ENCODE peak calls at places on chromosomes 16 and 17, in five cellular contexts. C, E, P, U and Z are unnamed samples.
A peak's percentile ranks its signal among the peaks of the same experiment; 100 is the strongest.

GRCh38 chr17:74746376-74746775 is 2.1 kb upstream of the NHERF1 start:
- DNase-seq in C (no peak), E (no peak), P (no peak), U (no peak), Z (no peak)

GRCh38 chr17:74052993-74053744 is 150.3 kb upstream of the RPL38 start:
- DNase-seq in C (no peak), E (no peak), P (no peak), U (no peak), Z (no peak)

GRCh38 chr17:11882716-11883115 is 114.6 kb downstream of the ZNF18 start:
- DNase-seq in C (no peak), E (no peak), P (no peak), U (no peak), Z (no peak)

GRCh38 chr16:59665618-59666220 is 931.6 kb upstream of the GOT2 start:
- DNase-seq in C (no peak), E (no peak), P (no peak), U (no peak), Z (no peak)

GRCh38 chr17:82217120-82217529 is 4.5 kb upstream of the CCDC57 start:
- DNase-seq in C (no peak), E (no peak), P (no peak), U (no peak), Z (no peak)

GRCh38 chr17:2075336-2076056 is 20.6 kb downstream of the HIC1 start:
- DNase-seq in C (peak; percentile 78), E (no peak), P (no peak), U (no peak), Z (no peak)

GRCh38 chr17:27585153-27585681 is 45.8 kb upstream of the LGALS9 start:
- DNase-seq in C (no peak), E (no peak), P (no peak), U (no peak), Z (no peak)

GRCh38 chr16:47247691-47248090 is 103.9 kb upstream of the NETO2 start:
- DNase-seq in C (no peak), E (no peak), P (no peak), U (no peak), Z (no peak)

GRCh38 chr17:49707608-49708514 is at the start of gene SLC35B1:
- DNase-seq in C (peak; percentile 99), E (peak; percentile 100), P (peak; percentile 100), U (peak; percentile 97), Z (peak; percentile 96)

GRCh38 chr17:49705254-49705653 is 2.5 kb downstream of the SLC35B1 start:
- DNase-seq in C (no peak), E (no peak), P (no peak), U (no peak), Z (no peak)

GRCh38 chr17:49707246-49707607 is 537 bp downstream of the SLC35B1 start:
- DNase-seq in C (no peak), E (no peak), P (peak; percentile 12), U (no peak), Z (no peak)

GRCh38 chr17:49703557-49704277 is 4.0 kb downstream of the SLC35B1 start:
- DNase-seq in C (no peak), E (peak; percentile 38), P (peak; percentile 51), U (no peak), Z (no peak)

DNA sequence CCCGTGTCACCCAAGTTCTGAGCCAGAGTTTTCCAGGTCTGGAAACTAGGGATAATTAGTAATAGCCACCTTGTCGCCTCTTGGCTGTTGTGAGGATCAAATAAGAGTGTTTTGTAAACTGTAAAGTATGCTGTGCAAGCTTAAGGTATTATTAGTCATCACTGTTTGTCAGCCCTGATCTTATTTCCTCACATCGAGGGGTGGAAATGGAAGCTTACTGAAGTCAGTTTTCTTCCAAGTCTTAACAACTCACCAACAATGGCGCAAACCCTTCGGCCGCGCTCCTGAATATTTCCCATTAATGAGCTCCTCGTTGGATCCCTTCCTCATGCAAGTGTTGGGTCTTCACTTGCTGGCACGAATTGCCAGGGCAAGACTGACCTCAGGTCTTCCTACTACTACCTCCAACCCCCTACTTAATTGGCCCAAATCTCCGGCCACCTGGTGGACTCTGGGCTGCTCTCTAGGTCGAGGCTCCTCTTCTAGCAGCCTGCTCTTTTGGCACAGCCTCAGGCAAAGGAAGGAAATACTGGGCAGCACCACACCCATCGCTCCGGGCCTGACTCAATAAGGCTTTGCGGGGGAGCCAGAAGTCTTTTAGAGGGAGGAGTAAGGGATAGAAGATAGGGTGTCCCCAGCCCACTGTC is 874 bp upstream of the SLC35B1 start:
- DNase-seq in C (no peak), E (no peak), P (no peak), U (no peak), Z (no peak)
- H3K9ac ChIP-seq in C (peak overlapping the region; percentile 28), E (peak overlapping the region; percentile 52), P (peak overlapping the region; percentile 98), U (no peak overlapping the region), Z (no peak overlapping the region)

GRCh38 chr17:77476920-77477805 is 336.4 kb downstream of the SEC14L1 start:
- DNase-seq in C (peak; percentile 91), E (no peak), P (peak; percentile 30), U (no peak), Z (no peak)
- TF ChIP-seq POLR2AphosphoS5 in C (no peak), E (no peak), P (no peak), U (no peak), Z (no peak)

GRCh38 chr16:20850981-20851380 is 44.7 kb downstream of the REXO5 start:
- DNase-seq in C (no peak), E (no peak), P (peak; percentile 56), U (no peak), Z (no peak)
- H3K9ac ChIP-seq in C (no peak overlapping the region), E (no peak overlapping the region), P (no peak overlapping the region), U (no peak overlapping the region), Z (no peak overlapping the region)

GRCh38 chr17:39239640-39240314 is 14.0 kb upstream of the STAC2 start:
- DNase-seq in C (peak; percentile 72), E (peak; percentile 59), P (peak; percentile 28), U (no peak), Z (no peak)

GRCh38 chr17:39235555-39236221 is 9.9 kb upstream of the STAC2 start:
- DNase-seq in C (peak; percentile 80), E (peak; percentile 87), P (peak; percentile 53), U (peak; percentile 24), Z (no peak)

GRCh38 chr17:39237586-39237985 is 11.8 kb upstream of the STAC2 start:
- DNase-seq in C (no peak), E (no peak), P (no peak), U (no peak), Z (no peak)

GRCh38 chr17:39236383-39236927 is 10.7 kb upstream of the STAC2 start:
- DNase-seq in C (no peak), E (no peak), P (no peak), U (no peak), Z (no peak)

DNA sequence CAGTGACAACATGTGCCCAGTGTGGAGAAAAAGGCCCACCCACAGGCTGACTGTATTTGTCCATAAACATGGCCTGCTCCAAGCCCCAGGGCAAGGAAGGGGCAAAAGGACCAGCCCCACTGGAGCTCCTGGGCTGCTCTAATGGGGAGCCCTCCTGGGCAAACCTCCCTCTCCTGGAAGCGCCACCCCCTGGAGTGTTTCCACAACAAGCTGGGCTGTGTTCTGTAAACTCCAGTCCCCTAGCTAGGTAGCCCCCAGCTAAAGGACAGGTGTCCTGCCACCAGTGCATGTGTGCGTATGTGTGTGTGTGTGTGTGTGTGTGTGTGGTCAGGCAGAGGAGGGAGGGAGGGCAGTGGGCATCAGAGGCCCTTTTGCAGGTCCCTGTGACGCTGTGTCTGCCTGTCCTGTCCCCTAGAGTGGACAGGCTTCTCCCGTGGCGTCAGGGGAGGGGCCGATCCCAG is 11.3 kb upstream of the STAC2 start:
- DNase-seq in C (no peak), E (no peak), P (no peak), U (no peak), Z (no peak)
- TF ChIP-seq POLR2AphosphoS5 in C (no peak), E (no peak), P (no peak), U (no peak), Z (no peak)

GRCh38 chr17:10087333-10087732 is 111.1 kb downstream of the GAS7 start:
- DNase-seq in C (no peak), E (no peak), P (no peak), U (no peak), Z (no peak)
- H3K9ac ChIP-seq in C (no peak overlapping the region), E (no peak overlapping the region), P (no peak overlapping the region), U (no peak overlapping the region), Z (no peak overlapping the region)

GRCh38 chr16:80972611-80973010 is 34.1 kb downstream of the CMC2 start:
- DNase-seq in C (no peak), E (no peak), P (peak; percentile 67), U (no peak), Z (no peak)
- TF ChIP-seq POLR2AphosphoS5 in C (no peak), E (no peak), P (no peak), U (no peak), Z (no peak)

GRCh38 chr17:45704251-45704650 is 79.9 kb upstream of the CRHR1 start:
- DNase-seq in C (no peak), E (no peak), P (no peak), U (no peak), Z (no peak)

GRCh38 chr17:45702666-45703266 is 81.4 kb upstream of the CRHR1 start:
- DNase-seq in C (no peak), E (no peak), P (peak; percentile 29), U (no peak), Z (no peak)

GRCh38 chr17:45703348-45703747 is 80.8 kb upstream of the CRHR1 start:
- DNase-seq in C (no peak), E (no peak), P (no peak), U (no peak), Z (no peak)

GRCh38 chr17:45705123-45706009 is 78.8 kb upstream of the CRHR1 start:
- DNase-seq in C (no peak), E (peak; percentile 91), P (no peak), U (no peak), Z (no peak)

DNA sequence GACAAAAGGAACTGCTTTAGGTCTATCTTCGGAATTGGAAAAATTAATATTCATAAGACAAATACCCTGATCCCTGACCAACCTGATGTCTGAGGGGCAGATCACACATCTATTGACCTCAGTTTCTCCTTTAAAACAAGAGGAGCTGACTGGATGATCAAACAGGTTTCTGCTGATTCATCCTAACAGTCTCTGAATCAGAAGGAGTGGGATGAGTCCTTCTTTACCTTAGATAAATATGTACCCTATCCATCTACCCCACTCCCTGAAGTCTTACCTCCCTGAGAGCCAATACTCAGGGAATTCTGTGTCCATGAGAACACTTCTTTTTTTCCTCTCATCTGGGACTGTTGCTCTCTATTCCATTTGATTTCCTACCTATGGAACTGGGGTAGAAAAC is 80.3 kb upstream of the CRHR1 start:
- DNase-seq in C (no peak), E (no peak), P (no peak), U (no peak), Z (no peak)
- H3K9ac ChIP-seq in C (no peak overlapping the region), E (no peak overlapping the region), P (no peak overlapping the region), U (no peak overlapping the region), Z (no peak overlapping the region)

GRCh38 chr17:63437287-63438091 is 8.6 kb downstream of the CYB561 start:
- DNase-seq in C (peak; percentile 42), E (no peak), P (no peak), U (no peak), Z (no peak)
- TF ChIP-seq POLR2AphosphoS5 in C (no peak), E (no peak), P (no peak), U (no peak), Z (no peak)

GRCh38 chr16:86517033-86517432 is 6.7 kb downstream of the FOXF1 start:
- DNase-seq in C (no peak), E (no peak), P (no peak), U (no peak), Z (no peak)
- H3K9ac ChIP-seq in C (no peak overlapping the region), E (no peak overlapping the region), P (no peak overlapping the region), U (no peak overlapping the region), Z (no peak overlapping the region)